ENCODE peak calls at places on chromosomes 11 and 22, in four cellular contexts. C is fibroblast of pulmonary artery; X is neuronal stem cell; K is CD4-positive, alpha-beta T cell. D is an unnamed sample.
A peak's percentile ranks its signal among the peaks of the same experiment; 100 is the strongest.

GRCh38 chr11:77129069-77129840 is 1.2 kb downstream of the MYO7A start:
- DNase-seq in K (no peak), C (no peak), X (no peak), D (no peak)

GRCh38 chr11:101482556-101483124 is 101.2 kb downstream of the TRPC6 start:
- DNase-seq in X (no peak), C (no peak), K (no peak), D (no peak)

GRCh38 chr11:86068951-86069407 is at the start of gene PICALM:
- DNase-seq in X (peak; percentile 97), K (peak; percentile 96), C (peak; percentile 99), D (peak; percentile 91)

GRCh38 chr11:57458410-57459111 is 1.8 kb upstream of the RTN4RL2 start:
- DNase-seq in K (no peak), X (no peak), C (no peak), D (no peak)

GRCh38 chr11:63762662-63763505 is 5.7 kb downstream of the ZFTA start:
- DNase-seq in X (peak; percentile 71), K (no peak), C (no peak), D (no peak)

GRCh38 chr22:37309221-37310074 is 27.1 kb downstream of the CYTH4 start:
- DNase-seq in C (no peak), K (peak; percentile 56), X (no peak), D (no peak)

GRCh38 chr11:65293909-65294381 is 20.7 kb upstream of the CDC42EP2 start:
- DNase-seq in K (no peak), C (peak; percentile 30), X (no peak), D (no peak)

GRCh38 chr11:2271077-2271326 is 614 bp upstream of the ASCL2 start:
- DNase-seq in X (no peak), K (peak; percentile 23), C (no peak), D (no peak)

GRCh38 chr11:287821-288327 is 1.1 kb upstream of the PGGHG start:
- DNase-seq in C (no peak), K (peak; percentile 50), X (no peak), D (no peak)

GRCh38 chr22:49997932-49998717 is 14.4 kb downstream of the IL17REL start:
- DNase-seq in K (no peak), C (no peak), X (no peak), D (no peak)

GRCh38 chr11:74208507-74208906 is 37.4 kb downstream of the PPME1 start:
- DNase-seq in X (no peak), C (no peak), K (no peak), D (no peak)

GRCh38 chr11:67006029-67006884 is 16.7 kb upstream of the SYT12 start:
- DNase-seq in K (no peak), X (no peak), C (peak; percentile 26), D (peak; percentile 96)

GRCh38 chr11:132910016-132910760 is 622.1 kb downstream of the OPCML start:
- DNase-seq in X (no peak), K (no peak), C (no peak), D (no peak)

GRCh38 chr11:72760543-72761400 is 8.6 kb upstream of the ARAP1 start:
- DNase-seq in C (peak; percentile 58), X (no peak), K (no peak), D (no peak)

GRCh38 chr11:68780829-68781228 is 29.5 kb upstream of the TESMIN start:
- DNase-seq in X (no peak), C (peak; percentile 8), K (no peak), D (peak; percentile 37)

GRCh38 chr11:114036156-114036811 is 23.2 kb upstream of the ZBTB16 start:
- DNase-seq in C (peak; percentile 85), K (peak; percentile 47), X (peak; percentile 88), D (peak; percentile 84)

GRCh38 chr22:33524511-33525270 is 395.6 kb downstream of the LARGE1 start:
- DNase-seq in K (no peak), C (no peak), X (no peak), D (no peak)

GRCh38 chr11:115135936-115136335 is 368.3 kb downstream of the CADM1 start:
- DNase-seq in K (no peak), X (no peak), C (no peak), D (no peak)

GRCh38 chr11:94968334-94968958 is 4.9 kb downstream of the CWC15 start:
- DNase-seq in C (peak; percentile 67), X (no peak), K (no peak), D (no peak)